ENCODE peak calls at places on chromosomes 13 and 19, in seven cellular contexts. L is psoas muscle; S is effector memory CD4-positive, alpha-beta T cell; T is A549; P is ovary; A is thoracic aorta; X is trophoblast cell. K is an unnamed sample.

GRCh38 chr13:108070491-108070890 is 144.8 kb downstream of the LIG4 start:
- DNase-seq in L (no peak), S (no peak), T (no peak), P (no peak), A (no peak), X (no peak), K (no peak)

GRCh38 chr19:47429140-47429793 is 9.9 kb upstream of the MEIS3 start:
- DNase-seq in L (no peak), S (no peak), T (no peak), P (no peak), A (no peak), X (no peak), K (no peak)

GRCh38 chr13:80363890-80364503 is 23.1 kb upstream of the SPRY2 start:
- DNase-seq in L (no peak), S (no peak), T (no peak), P (no peak), A (no peak), X (no peak), K (no peak)

GRCh38 chr13:56706485-56706884 is 434.2 kb upstream of the PRR20A start:
- DNase-seq in L (no peak), S (no peak), T (no peak), P (no peak), A (no peak), X (no peak), K (no peak)

GRCh38 chr19:51338563-51339312 is 3.2 kb downstream of the VSIG10L start:
- DNase-seq in L (peak), S (peak), T (peak), P (peak), A (peak), X (peak), K (peak)

GRCh38 chr13:77918391-77919261 is at the start of gene EDNRB:
- DNase-seq in L (peak), S (no peak), T (peak), P (peak), A (no peak), X (peak), K (no peak)

GRCh38 chr13:49649963-49650312 is 21.6 kb downstream of the ARL11 start:
- DNase-seq in L (peak), S (no peak), T (no peak), P (no peak), A (no peak), X (no peak), K (peak)

GRCh38 chr19:2097330-2098327 is 914 bp downstream of the IZUMO4 start:
- DNase-seq in L (no peak), S (peak), T (no peak), P (peak), A (no peak), X (no peak), K (no peak)

GRCh38 chr13:39777527-39778061 is 122.1 kb downstream of the COG6 start:
- DNase-seq in L (no peak), S (no peak), T (peak), P (no peak), A (no peak), X (peak), K (no peak)

GRCh38 chr13:65656740-65657329 is 1573.3 kb downstream of the PCDH9 start:
- DNase-seq in L (no peak), S (no peak), T (peak), P (no peak), A (no peak), X (no peak), K (no peak)

GRCh38 chr13:22262328-22262920 is 591.6 kb downstream of the FGF9 start:
- DNase-seq in L (no peak), S (no peak), T (no peak), P (no peak), A (no peak), X (no peak), K (no peak)

GRCh38 chr13:113179374-113180230 is 21.2 kb downstream of the PROZ start:
- DNase-seq in L (no peak), S (no peak), T (no peak), P (no peak), A (no peak), X (no peak), K (no peak)

GRCh38 chr19:16066611-16067104 is 9.6 kb upstream of the TPM4 start:
- DNase-seq in L (no peak), S (no peak), T (no peak), P (no peak), A (no peak), X (peak), K (no peak)

GRCh38 chr19:51020988-51021651 is 1.6 kb upstream of the KLK10 start:
- DNase-seq in L (no peak), S (no peak), T (peak), P (peak), A (no peak), X (peak), K (no peak)

GRCh38 chr19:40663712-40664692 is 26.4 kb downstream of the NUMBL start:
- DNase-seq in L (no peak), S (no peak), T (peak), P (peak), A (no peak), X (no peak), K (no peak)

GRCh38 chr19:294819-295686 is 3.9 kb upstream of the PLPP2 start:
- DNase-seq in L (no peak), S (no peak), T (peak), P (no peak), A (no peak), X (no peak), K (no peak)

GRCh38 chr13:50400035-50400726 is 384.9 kb downstream of the KCNRG start:
- DNase-seq in L (peak), S (no peak), T (no peak), P (no peak), A (no peak), X (no peak), K (peak)

GRCh38 chr19:10010247-10010691 is at the start of gene COL5A3:
- DNase-seq in L (peak), S (no peak), T (no peak), P (peak), A (no peak), X (no peak), K (peak)

GRCh38 chr19:33551676-33552075 is 30.1 kb upstream of the PEPD start:
- DNase-seq in L (no peak), S (no peak), T (no peak), P (no peak), A (no peak), X (no peak), K (no peak)

GRCh38 chr13:49791214-49791752 is 1.2 kb downstream of the KPNA3 start:
- DNase-seq in L (no peak), S (no peak), T (no peak), P (no peak), A (no peak), X (no peak), K (peak)

GRCh38 chr19:16856091-16856490 is 26.9 kb downstream of the SIN3B start:
- DNase-seq in L (no peak), S (no peak), T (no peak), P (no peak), A (no peak), X (no peak), K (no peak)

GRCh38 chr13:97653741-97654140 is 219.8 kb downstream of the RAP2A start:
- DNase-seq in L (no peak), S (no peak), T (no peak), P (no peak), A (no peak), X (peak), K (no peak)

GRCh38 chr19:9857920-9858746 is 23.0 kb downstream of the PIN1 start:
- DNase-seq in L (no peak), S (no peak), T (no peak), P (no peak), A (no peak), X (no peak), K (no peak)

GRCh38 chr13:52399708-52400107 is 6.3 kb downstream of the THSD1 start:
- DNase-seq in L (no peak), S (no peak), T (no peak), P (no peak), A (no peak), X (no peak), K (no peak)

GRCh38 chr19:16124953-16125352 is 13.3 kb downstream of the RAB8A start:
- DNase-seq in L (no peak), S (no peak), T (no peak), P (no peak), A (no peak), X (no peak), K (no peak)

GRCh38 chr19:37691881-37692504 is 27.6 kb downstream of the ZNF607 start:
- DNase-seq in L (peak), S (peak), T (no peak), P (peak), A (peak), X (peak), K (peak)

GRCh38 chr13:79709526-79709925 is 228.6 kb downstream of the NDFIP2 start:
- DNase-seq in L (no peak), S (no peak), T (no peak), P (no peak), A (no peak), X (no peak), K (no peak)

GRCh38 chr19:43880483-43880882 is 53.4 kb downstream of the ZNF283 start:
- DNase-seq in L (no peak), S (no peak), T (no peak), P (no peak), A (no peak), X (no peak), K (no peak)

GRCh38 chr13:111963031-111963430 is 103.9 kb upstream of the SOX1 start:
- DNase-seq in L (no peak), S (no peak), T (no peak), P (no peak), A (no peak), X (no peak), K (no peak)

GRCh38 chr19:42091300-42092266 is 15.6 kb downstream of the ZNF574 start:
- DNase-seq in L (no peak), S (no peak), T (no peak), P (peak), A (no peak), X (no peak), K (no peak)

GRCh38 chr13:74200081-74200480 is 65.9 kb upstream of the KLF12 start:
- DNase-seq in L (no peak), S (no peak), T (no peak), P (no peak), A (no peak), X (no peak), K (no peak)

GRCh38 chr13:95643471-95643813 is 1.1 kb downstream of the DZIP1 start:
- DNase-seq in L (no peak), S (no peak), T (no peak), P (peak), A (no peak), X (no peak), K (no peak)

GRCh38 chr19:3073931-3074595 is 11.8 kb upstream of the TLE5 start:
- DNase-seq in L (no peak), S (no peak), T (no peak), P (peak), A (no peak), X (no peak), K (no peak)

GRCh38 chr13:32170841-32171240 is 139.3 kb downstream of the FRY start:
- DNase-seq in L (no peak), S (no peak), T (no peak), P (no peak), A (no peak), X (no peak), K (no peak)

GRCh38 chr13:32176696-32177095 is 138.5 kb downstream of the ZAR1L start:
- DNase-seq in L (no peak), S (no peak), T (no peak), P (no peak), A (no peak), X (no peak), K (no peak)

GRCh38 chr13:32175943-32176342 is 139.2 kb downstream of the ZAR1L start:
- DNase-seq in L (no peak), S (no peak), T (no peak), P (no peak), A (no peak), X (no peak), K (no peak)

GRCh38 chr13:32175307-32175706 is 139.9 kb downstream of the ZAR1L start:
- DNase-seq in L (no peak), S (no peak), T (no peak), P (no peak), A (no peak), X (no peak), K (no peak)

DNA sequence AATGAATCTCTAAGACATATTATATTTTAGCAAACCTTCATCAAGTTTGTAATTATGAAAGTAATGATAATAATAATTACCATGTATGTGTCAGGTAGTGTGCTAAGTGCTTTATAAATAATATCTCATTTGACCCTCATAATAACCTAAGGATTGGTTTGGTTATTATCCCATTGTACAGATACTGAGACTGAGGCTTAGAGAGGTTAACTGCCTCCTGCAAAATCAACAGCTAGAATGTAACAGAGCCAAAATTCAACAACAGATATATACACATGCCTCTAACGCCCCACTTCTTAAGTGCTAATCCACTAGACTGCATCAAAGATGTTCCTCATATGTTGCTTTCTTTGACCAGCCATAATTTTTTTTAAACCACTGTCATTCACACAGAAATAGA is 140.8 kb downstream of the ZAR1L start:
- DNase-seq in L (no peak), S (no peak), T (no peak), P (no peak), A (no peak), X (no peak), K (no peak)
- H3K27ac ChIP-seq in L (no peak), S (no peak), T (no peak), P (no peak), A (no peak), X (no peak), K (no peak)

GRCh38 chr13:38002596-38002995 is 133.0 kb upstream of the TRPC4 start:
- DNase-seq in L (no peak), S (no peak), T (no peak), P (no peak), A (no peak), X (no peak), K (no peak)
- H3K4me3 ChIP-seq in L (no peak), S (no peak), T (no peak), P (no peak), A (no peak), X (no peak), K (no peak)

GRCh38 chr19:13865578-13866462 is 11.1 kb upstream of the NANOS3 start:
- DNase-seq in L (no peak), S (no peak), T (no peak), P (peak), A (no peak), X (no peak), K (no peak)
- H3K27ac ChIP-seq in L (no peak), S (no peak), T (peak), P (no peak), A (no peak), X (no peak), K (no peak)

GRCh38 chr19:6529937-6530384 is 865 bp upstream of the TNFSF9 start:
- DNase-seq in L (no peak), S (no peak), T (no peak), P (no peak), A (no peak), X (no peak), K (no peak)
- H3K4me3 ChIP-seq in L (peak), S (no peak), T (peak), P (no peak), A (peak), X (no peak), K (peak)